ENCODE peak calls at places on chromosome 2, in six cellular contexts. G is HepG2, M is K562, O is HCT116, W is GM12878, J is H1. Z is an unnamed sample.

GRCh38 chr2:65079017-65079416 is 22.8 kb downstream of the CEP68 start:
- DNase-seq in G (no peak), M (no peak), O (no peak), W (no peak), J (no peak), Z (no peak)

GRCh38 chr2:173612354-173612753 is 257.7 kb downstream of the CDCA7 start:
- DNase-seq in G (no peak), M (no peak), O (no peak), W (no peak), J (no peak), Z (no peak)

GRCh38 chr2:237391140-237391539 is 22.8 kb downstream of the COL6A3 start:
- DNase-seq in G (no peak), M (no peak), O (no peak), W (no peak), J (no peak), Z (no peak)

GRCh38 chr2:104332733-104333132 is 521.2 kb upstream of the POU3F3 start:
- DNase-seq in G (no peak), M (no peak), O (no peak), W (no peak), J (peak), Z (peak)

GRCh38 chr2:102826904-102827303 is 65.1 kb downstream of the TMEM182 start:
- DNase-seq in G (no peak), M (no peak), O (no peak), W (no peak), J (no peak), Z (no peak)

GRCh38 chr2:47779416-47779790 is 3.5 kb upstream of the MSH6 start:
- DNase-seq in G (no peak), M (no peak), O (no peak), W (no peak), J (no peak), Z (no peak)

GRCh38 chr2:126883661-126884030 is 15.0 kb upstream of the TEX51 start:
- DNase-seq in G (no peak), M (no peak), O (no peak), W (no peak), J (no peak), Z (no peak)

GRCh38 chr2:119826370-119826961 is 66.7 kb downstream of the PTPN4 start:
- DNase-seq in G (peak), M (peak), O (no peak), W (no peak), J (no peak), Z (peak)

GRCh38 chr2:239298126-239298804 is 102.6 kb downstream of the HDAC4 start:
- DNase-seq in G (no peak), M (no peak), O (no peak), W (no peak), J (no peak), Z (no peak)

GRCh38 chr2:96541326-96541725 is 4.8 kb downstream of the ARID5A start:
- DNase-seq in G (no peak), M (no peak), O (no peak), W (no peak), J (no peak), Z (no peak)

GRCh38 chr2:214782671-214783070 is 26.8 kb downstream of the BARD1 start:
- DNase-seq in G (no peak), M (no peak), O (no peak), W (no peak), J (no peak), Z (no peak)
- TF ChIP-seq ZNF274 in G (no peak), M (no peak), O (no peak), W (no peak), J (no peak), Z (no peak)

GRCh38 chr2:19574788-19575260 is 216.4 kb upstream of the OSR1 start:
- DNase-seq in G (no peak), M (no peak), O (no peak), W (no peak), J (no peak), Z (no peak)
- TF ChIP-seq ZNF274 in G (no peak), M (no peak), O (no peak), W (no peak), J (no peak), Z (no peak)

GRCh38 chr2:55620123-55620779 is 2.8 kb upstream of the PPP4R3B start:
- DNase-seq in G (peak), M (no peak), O (no peak), W (no peak), J (no peak), Z (peak)
- TF ChIP-seq ZNF274 in G (no peak), M (no peak), O (no peak), W (no peak), J (no peak), Z (no peak)

GRCh38 chr2:112811841-112812306 is 24.7 kb downstream of the IL1B start:
- DNase-seq in G (peak), M (no peak), O (no peak), W (no peak), J (no peak), Z (no peak)
- TF ChIP-seq ZNF274 in G (no peak), M (no peak), O (no peak), W (no peak), J (no peak), Z (no peak)

GRCh38 chr2:128624956-128625355 is 306.3 kb upstream of the HS6ST1 start:
- DNase-seq in G (no peak), M (no peak), O (no peak), W (no peak), J (no peak), Z (no peak)

GRCh38 chr2:128624425-128624795 is 305.7 kb upstream of the HS6ST1 start:
- DNase-seq in G (no peak), M (no peak), O (no peak), W (no peak), J (no peak), Z (no peak)

GRCh38 chr2:128625421-128625820 is 306.8 kb upstream of the HS6ST1 start:
- DNase-seq in G (no peak), M (no peak), O (no peak), W (no peak), J (no peak), Z (no peak)

GRCh38 chr2:128626758-128627515 is 308.3 kb upstream of the HS6ST1 start:
- DNase-seq in G (no peak), M (peak), O (no peak), W (no peak), J (no peak), Z (no peak)

DNA sequence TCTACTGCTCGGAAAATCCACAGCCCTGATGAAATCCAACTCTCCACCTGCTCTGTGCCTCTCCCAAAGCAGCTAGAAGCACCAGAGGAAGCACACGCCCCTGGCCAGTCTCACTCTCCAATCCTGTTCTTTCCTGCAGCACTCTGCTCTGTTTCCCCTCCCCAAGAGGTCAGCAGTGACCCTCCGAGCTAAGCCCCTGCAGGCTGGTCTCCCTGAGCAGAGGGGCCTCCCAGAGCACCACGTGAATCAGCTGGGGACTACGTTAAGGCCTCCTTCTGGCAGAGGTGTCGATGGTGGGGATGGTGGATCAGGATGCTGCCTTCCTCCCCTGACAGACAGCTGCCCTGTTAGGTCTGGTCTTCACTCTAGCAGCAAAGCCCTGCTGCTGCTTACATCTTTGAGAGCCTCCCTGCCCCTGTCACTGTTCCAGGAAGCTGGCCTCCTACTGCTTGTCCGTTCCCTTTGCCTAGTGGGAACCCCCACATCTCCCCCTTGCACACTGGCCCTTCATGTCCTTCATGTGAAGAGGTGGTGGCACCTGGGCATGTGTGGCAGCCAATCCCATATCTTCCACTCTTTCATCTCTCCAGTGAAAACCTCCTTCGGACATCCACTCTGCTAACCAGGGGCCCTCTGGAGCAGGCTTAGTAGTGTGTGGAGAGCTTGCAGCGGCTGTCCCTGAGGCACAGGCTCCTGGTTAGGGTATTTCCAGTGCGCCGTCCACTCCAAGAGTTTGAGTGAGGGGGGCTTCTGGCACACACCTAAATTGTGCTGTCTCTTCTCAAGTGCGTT is 307.5 kb upstream of the HS6ST1 start:
- DNase-seq in G (no peak), M (no peak), O (no peak), W (no peak), J (no peak), Z (no peak)
- TF ChIP-seq ZNF274 in G (no peak), M (no peak), O (no peak), W (no peak), J (no peak), Z (no peak)

DNA sequence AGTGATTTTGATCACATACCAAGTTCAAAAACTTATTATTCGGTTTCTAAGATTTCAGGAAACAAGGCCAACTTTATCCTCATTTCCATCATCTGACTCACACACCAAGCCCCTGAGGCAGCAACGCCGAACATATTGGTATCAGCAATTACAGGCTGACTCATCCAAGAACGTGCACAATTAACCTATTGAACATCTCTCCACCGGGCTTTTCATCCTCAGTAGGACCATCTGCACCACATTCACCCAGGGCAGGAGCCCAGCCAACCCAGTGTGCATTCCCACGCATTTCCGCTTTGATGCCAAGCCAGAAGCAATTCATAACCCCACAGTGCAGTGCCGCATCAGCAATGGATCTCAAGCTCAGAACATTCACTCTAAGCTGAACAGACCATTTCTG is 52.9 kb downstream of the SCG2 start:
- DNase-seq in G (peak), M (no peak), O (peak), W (no peak), J (no peak), Z (no peak)
- TF ChIP-seq ZNF274 in G (no peak), M (no peak), O (no peak), W (no peak), J (no peak), Z (no peak)

DNA sequence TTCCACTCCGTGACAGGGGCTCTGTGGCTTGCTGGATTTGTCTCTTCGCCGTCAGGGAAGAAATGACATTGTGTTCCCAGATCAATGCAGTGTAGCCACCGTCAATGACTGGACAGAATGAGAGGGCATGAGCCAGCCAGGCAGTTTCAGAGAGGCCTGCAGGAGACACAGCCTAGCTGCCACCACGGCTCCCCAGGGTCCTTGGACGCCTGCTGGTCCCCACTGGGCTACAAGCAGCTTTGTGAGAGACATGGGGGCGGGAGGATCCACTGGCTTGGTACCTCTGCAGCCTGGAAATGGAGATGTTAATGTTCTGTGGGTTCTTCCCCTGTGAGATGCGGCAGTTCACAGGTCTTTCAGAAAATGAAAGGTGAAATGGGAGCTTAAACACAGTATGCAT is 12.1 kb upstream of the AMER3 start:
- DNase-seq in G (no peak), M (no peak), O (no peak), W (no peak), J (no peak), Z (no peak)
- TF ChIP-seq ZNF274 in G (no peak), M (no peak), O (no peak), W (no peak), J (no peak), Z (no peak)

GRCh38 chr2:75602724-75603342 is 42.1 kb upstream of the EVA1A start:
- DNase-seq in G (no peak), M (no peak), O (no peak), W (no peak), J (no peak), Z (no peak)
- TF ChIP-seq ZNF274 in G (no peak), M (no peak), O (no peak), W (no peak), J (no peak), Z (no peak)

GRCh38 chr2:109063326-109063670 is 65.7 kb upstream of the SH3RF3 start:
- DNase-seq in G (no peak), M (no peak), O (no peak), W (no peak), J (no peak), Z (no peak)

GRCh38 chr2:109066501-109066900 is 62.5 kb upstream of the SH3RF3 start:
- DNase-seq in G (no peak), M (no peak), O (no peak), W (no peak), J (no peak), Z (no peak)

GRCh38 chr2:109064660-109065306 is 64.2 kb upstream of the SH3RF3 start:
- DNase-seq in G (peak), M (no peak), O (no peak), W (no peak), J (no peak), Z (no peak)

GRCh38 chr2:109066917-109067828 is 61.8 kb upstream of the SH3RF3 start:
- DNase-seq in G (no peak), M (no peak), O (no peak), W (no peak), J (no peak), Z (no peak)

DNA sequence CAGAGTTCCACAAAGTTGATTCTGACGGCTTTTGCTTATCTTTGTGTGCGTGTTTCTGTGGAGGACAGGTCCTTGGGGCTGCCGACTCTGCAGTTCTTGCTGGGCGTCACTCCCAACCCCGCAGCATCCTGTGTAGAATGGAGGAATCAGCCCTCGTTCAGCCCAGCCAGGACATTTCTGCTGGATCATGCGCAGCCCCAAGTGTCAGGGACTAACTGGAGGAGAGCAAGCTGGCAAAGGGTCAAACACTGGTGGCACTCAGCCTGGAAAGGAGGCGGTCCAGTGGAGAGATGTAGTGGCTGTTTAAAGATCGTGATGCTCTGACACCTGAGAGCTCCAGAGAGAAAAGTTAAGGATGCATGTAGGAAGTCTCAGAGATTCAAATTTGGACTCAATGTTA is 63.7 kb upstream of the SH3RF3 start:
- DNase-seq in G (no peak), M (no peak), O (no peak), W (no peak), J (no peak), Z (no peak)
- TF ChIP-seq ZNF274 in G (no peak), M (no peak), O (no peak), W (no peak), J (no peak), Z (no peak)

DNA sequence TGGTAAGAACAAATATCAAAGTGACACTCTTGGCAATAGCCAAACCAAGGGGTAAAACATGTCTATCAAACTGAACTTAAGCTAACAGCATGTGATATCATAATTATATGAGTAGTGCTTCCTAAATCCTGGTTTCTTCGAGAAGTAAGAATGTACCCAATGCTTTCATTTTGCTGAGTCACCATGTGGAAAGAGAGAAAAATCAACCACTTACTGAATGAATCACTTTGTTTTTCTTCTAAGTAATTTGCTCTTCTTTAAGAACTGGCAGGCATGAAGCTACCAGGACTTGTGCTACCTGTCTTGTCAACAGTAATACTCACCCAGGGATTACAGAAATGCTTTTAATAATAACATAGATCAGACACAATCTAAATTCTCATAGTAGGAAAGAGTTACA is 19.0 kb upstream of the DUSP19 start:
- DNase-seq in G (no peak), M (peak), O (no peak), W (no peak), J (no peak), Z (no peak)
- TF ChIP-seq ZNF274 in G (no peak), M (no peak), O (no peak), W (no peak), J (no peak), Z (no peak)